ENCODE peak calls at places on chromosomes 6 and 20, in six cellular contexts. G, H, N, S, P and Q are unnamed samples. For H3K4me1, the result is how much of the 10 kb centered on the place peaks cover.

GRCh38 chr20:4082406-4083102 is 67.2 kb upstream of the RNF24 start:
- DNase-seq in G (no peak), H (no peak), N (peak), S (peak), P (no peak), Q (no peak)

GRCh38 chr20:20224806-20225205 is 143.1 kb upstream of the INSM1 start:
- DNase-seq in G (no peak), H (no peak), N (no peak), S (no peak), P (no peak), Q (no peak)

GRCh38 chr6:53032853-53033252 is 32.4 kb upstream of the FBXO9 start:
- DNase-seq in G (no peak), H (no peak), N (no peak), S (no peak), P (no peak), Q (no peak)

GRCh38 chr6:30740993-30741784 is 1.3 kb downstream of the FLOT1 start:
- DNase-seq in G (no peak), H (peak), N (no peak), S (no peak), P (no peak), Q (no peak)

GRCh38 chr6:135870722-135871121 is 19.2 kb downstream of the PDE7B start:
- DNase-seq in G (no peak), H (no peak), N (no peak), S (no peak), P (no peak), Q (no peak)

GRCh38 chr6:44234101-44235090 is 11.0 kb downstream of the SLC29A1 start:
- DNase-seq in G (peak), H (peak), N (peak), S (peak), P (peak), Q (no peak)

GRCh38 chr6:53048431-53049195 is 16.6 kb upstream of the FBXO9 start:
- DNase-seq in G (no peak), H (no peak), N (no peak), S (no peak), P (peak), Q (no peak)

GRCh38 chr20:8809107-8809953 is 259.6 kb upstream of the PLCB4 start:
- DNase-seq in G (no peak), H (no peak), N (no peak), S (no peak), P (no peak), Q (no peak)

GRCh38 chr6:40894962-40895799 is 143.8 kb downstream of the UNC5CL start:
- DNase-seq in G (peak), H (peak), N (peak), S (peak), P (no peak), Q (peak)

GRCh38 chr6:107700016-107700335 is 124.1 kb downstream of the SCML4 start:
- DNase-seq in G (no peak), H (no peak), N (no peak), S (no peak), P (no peak), Q (no peak)

GRCh38 chr6:137811121-137811911 is 55.7 kb upstream of the TNFAIP3 start:
- DNase-seq in G (no peak), H (peak), N (peak), S (peak), P (peak), Q (no peak)

GRCh38 chr6:142313284-142313683 is 11.5 kb downstream of the ADGRG6 start:
- DNase-seq in G (no peak), H (no peak), N (no peak), S (no peak), P (no peak), Q (no peak)

GRCh38 chr6:143015300-143015706 is 45.4 kb upstream of the AIG1 start:
- DNase-seq in G (no peak), H (no peak), N (no peak), S (no peak), P (peak), Q (no peak)

GRCh38 chr6:31252625-31253024 is 19.3 kb downstream of the HLA-C start:
- DNase-seq in G (no peak), H (no peak), N (no peak), S (no peak), P (no peak), Q (no peak)

GRCh38 chr6:79384845-79385244 is 150.4 kb upstream of the HMGN3 start:
- DNase-seq in G (no peak), H (no peak), N (no peak), S (no peak), P (no peak), Q (no peak)

GRCh38 chr6:96878101-96878500 is 19.6 kb downstream of the NDUFAF4 start:
- DNase-seq in G (no peak), H (no peak), N (no peak), S (no peak), P (no peak), Q (no peak)

GRCh38 chr6:139881728-139882211 is 507.3 kb upstream of the CITED2 start:
- DNase-seq in G (peak), H (no peak), N (no peak), S (no peak), P (peak), Q (peak)

GRCh38 chr6:78713564-78713963 is 153.8 kb upstream of the IRAK1BP1 start:
- DNase-seq in G (no peak), H (no peak), N (no peak), S (no peak), P (no peak), Q (no peak)

GRCh38 chr6:43575105-43575771 is 600 bp downstream of the XPO5 start:
- DNase-seq in G (no peak), H (no peak), N (peak), S (no peak), P (peak), Q (peak)

GRCh38 chr6:159594750-159595117 is 98.3 kb downstream of the SOD2 start:
- DNase-seq in G (no peak), H (no peak), N (no peak), S (no peak), P (no peak), Q (no peak)

GRCh38 chr6:105042648-105043047 is 85.7 kb downstream of the LIN28B start:
- DNase-seq in G (no peak), H (no peak), N (no peak), S (no peak), P (no peak), Q (no peak)

GRCh38 chr6:107819217-107819616 is 4.9 kb downstream of the SCML4 start:
- DNase-seq in G (peak), H (no peak), N (no peak), S (no peak), P (no peak), Q (no peak)

GRCh38 chr6:109441069-109441816 is 719 bp downstream of the SMPD2 start:
- DNase-seq in G (peak), H (peak), N (peak), S (peak), P (peak), Q (no peak)

GRCh38 chr20:64166712-64167615 is 2.7 kb downstream of the MYT1 start:
- DNase-seq in G (no peak), H (peak), N (no peak), S (no peak), P (no peak), Q (no peak)

GRCh38 chr20:1907586-1907985 is 12.4 kb downstream of the SIRPA start:
- DNase-seq in G (no peak), H (no peak), N (no peak), S (no peak), P (no peak), Q (no peak)

GRCh38 chr20:58765795-58766194 is 73.2 kb downstream of the NPEPL1 start:
- DNase-seq in G (no peak), H (no peak), N (no peak), S (no peak), P (no peak), Q (no peak)

GRCh38 chr6:165678429-165678828 is 15.4 kb upstream of the PDE10A start:
- DNase-seq in G (no peak), H (no peak), N (no peak), S (no peak), P (no peak), Q (no peak)

DNA sequence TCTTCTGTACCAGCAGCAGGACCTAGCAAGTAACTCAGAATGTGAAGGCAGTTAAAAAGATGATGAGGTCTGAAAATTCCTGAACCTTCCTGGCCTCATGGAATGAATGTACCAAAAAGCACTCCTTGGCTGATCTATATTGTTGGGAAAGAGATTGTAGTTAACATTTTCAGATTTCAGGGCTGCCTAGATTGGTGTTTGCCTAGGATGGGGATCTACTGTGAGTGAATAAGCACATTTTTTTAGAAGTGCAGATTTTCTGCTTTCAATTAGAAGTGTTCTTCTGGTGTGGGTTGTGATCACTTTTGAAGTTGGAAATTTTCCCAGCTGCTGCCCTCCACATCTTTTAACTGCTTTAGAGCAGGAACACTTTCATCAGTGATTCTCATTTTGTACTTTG is 6.2 kb downstream of the MYLIP start:
- DNase-seq in G (no peak), H (no peak), N (no peak), S (no peak), P (no peak), Q (no peak)
- H3K4me1 ChIP-seq in G (under half), H (half or more), N (half or more), S (half or more), P (half or more), Q (under half)

GRCh38 chr6:167547751-167548150 is 222.9 kb downstream of the TTLL2 start:
- DNase-seq in G (no peak), H (no peak), N (no peak), S (no peak), P (no peak), Q (no peak)

GRCh38 chr6:167549187-167549586 is 224.3 kb downstream of the TTLL2 start:
- DNase-seq in G (no peak), H (no peak), N (no peak), S (no peak), P (no peak), Q (no peak)

GRCh38 chr6:167546611-167547327 is 221.9 kb downstream of the TTLL2 start:
- DNase-seq in G (no peak), H (peak), N (no peak), S (no peak), P (no peak), Q (no peak)

GRCh38 chr6:167548451-167548850 is 223.6 kb downstream of the TTLL2 start:
- DNase-seq in G (no peak), H (no peak), N (no peak), S (no peak), P (no peak), Q (no peak)

GRCh38 chr6:167547328-167547692 is 222.4 kb downstream of the TTLL2 start:
- DNase-seq in G (no peak), H (no peak), N (no peak), S (no peak), P (no peak), Q (no peak)
- H3K4me1 ChIP-seq in G (under half), H (under half), N (under half), S (under half), P (under half), Q (under half)

DNA sequence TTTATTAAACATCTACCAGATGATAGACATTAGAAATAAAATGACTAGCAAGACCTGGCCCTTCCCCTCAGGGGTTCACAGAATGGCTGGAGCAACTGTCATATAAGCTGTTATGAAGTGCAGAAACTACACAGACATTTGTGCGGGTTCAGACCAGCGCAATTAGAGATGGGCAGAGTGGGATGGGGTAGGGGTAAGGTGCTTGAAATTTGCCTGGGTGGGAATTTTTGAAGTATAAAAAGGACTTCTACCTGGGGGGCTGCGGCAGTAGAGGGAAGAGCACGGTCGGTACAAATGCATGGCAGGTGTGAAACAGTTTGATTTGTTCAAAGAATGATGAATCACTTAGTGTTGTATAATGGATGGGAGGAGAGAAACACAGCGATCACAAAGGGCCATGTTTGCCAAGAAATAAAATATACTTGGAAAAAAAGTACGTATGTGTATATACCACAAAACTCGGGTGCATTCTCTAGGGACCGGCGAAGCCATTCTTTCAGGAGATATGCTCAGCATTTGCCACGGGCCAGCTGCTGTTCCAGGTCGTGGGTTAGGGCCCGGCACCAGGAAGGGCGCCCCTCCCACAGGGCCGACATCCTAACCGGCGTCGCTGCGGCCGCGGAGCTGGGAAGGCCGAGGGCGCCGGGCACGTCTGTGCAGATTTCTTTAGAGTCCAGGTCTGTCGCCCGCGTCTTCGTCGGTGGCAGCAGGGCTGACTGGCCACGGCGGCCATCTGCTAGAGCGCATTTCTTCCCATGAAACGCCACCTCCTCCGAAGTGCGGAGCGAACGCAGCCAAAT is 809 bp upstream of the NOL7 start:
- DNase-seq in G (no peak), H (peak), N (peak), S (peak), P (peak), Q (no peak)
- H3K4me1 ChIP-seq in G (under half), H (under half), N (under half), S (under half), P (half or more), Q (under half)

GRCh38 chr20:35956616-35957015 is 2.3 kb upstream of the SCAND1 start:
- DNase-seq in G (no peak), H (no peak), N (no peak), S (no peak), P (no peak), Q (no peak)
- H3K4me1 ChIP-seq in G (under half), H (under half), N (under half), S (under half), P (under half), Q (under half)

GRCh38 chr6:1749041-1749440 is 139.3 kb downstream of the FOXC1 start:
- DNase-seq in G (no peak), H (no peak), N (no peak), S (no peak), P (no peak), Q (no peak)
- H3K4me1 ChIP-seq in G (under half), H (under half), N (under half), S (under half), P (under half), Q (under half)

DNA sequence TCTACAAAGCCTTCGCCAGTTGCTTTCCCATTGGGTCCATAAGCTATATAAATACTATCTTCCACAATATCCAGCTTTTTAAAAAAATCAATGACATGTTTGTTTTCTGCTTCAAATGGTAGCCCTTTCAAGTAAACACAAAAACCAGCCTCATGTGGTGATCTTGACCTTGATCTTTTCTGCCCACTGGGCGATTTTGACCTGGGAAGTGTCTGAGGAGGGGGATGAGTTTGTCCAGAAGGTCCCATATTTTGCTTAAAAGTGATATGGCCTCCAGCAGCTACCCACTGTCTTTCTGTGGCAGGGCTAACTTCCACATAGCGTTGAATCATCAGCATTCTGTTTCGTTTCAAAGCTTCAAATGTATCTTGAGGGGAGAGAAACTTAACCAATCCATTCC is 10.8 kb downstream of the CPNE1 start:
- DNase-seq in G (no peak), H (no peak), N (no peak), S (no peak), P (no peak), Q (no peak)
- H3K4me1 ChIP-seq in G (under half), H (under half), N (under half), S (half or more), P (under half), Q (under half)

GRCh38 chr6:158377866-158378265 is 65.6 kb downstream of the TULP4 start:
- DNase-seq in G (no peak), H (no peak), N (no peak), S (no peak), P (no peak), Q (no peak)
- H3K4me1 ChIP-seq in G (under half), H (under half), N (under half), S (half or more), P (under half), Q (under half)

GRCh38 chr6:125136378-125136777 is 17.2 kb upstream of the TPD52L1 start:
- DNase-seq in G (no peak), H (no peak), N (no peak), S (no peak), P (no peak), Q (no peak)
- H3K4me1 ChIP-seq in G (under half), H (under half), N (under half), S (under half), P (under half), Q (under half)